ENCODE peak calls at places on chromosomes 2 and 18, in five cellular contexts. Z is cardiac fibroblast, Q is Calu3, S is tibial artery, T is GM06990. U is an unnamed sample.

GRCh38 chr18:49590608-49591007 is 28.8 kb downstream of the LIPG start:
- DNase-seq in Z (no peak), Q (no peak), S (no peak), T (no peak), U (no peak)

GRCh38 chr18:58337688-58338087 is 291.2 kb downstream of the ALPK2 start:
- DNase-seq in Z (no peak), Q (no peak), S (no peak), T (no peak), U (no peak)

GRCh38 chr2:15426606-15427005 is 134.5 kb downstream of the NBAS start:
- DNase-seq in Z (no peak), Q (no peak), S (no peak), T (no peak), U (no peak)

GRCh38 chr2:169082995-169083394 is 13.6 kb downstream of the DHRS9 start:
- DNase-seq in Z (no peak), Q (no peak), S (no peak), T (no peak), U (peak; percentile 25)

GRCh38 chr2:98412751-98413445 is 31.8 kb upstream of the INPP4A start:
- DNase-seq in Z (peak; percentile 73), Q (peak; percentile 61), S (no peak), T (no peak), U (peak; percentile 60)

GRCh38 chr2:235675678-235676535 is 182.1 kb downstream of the AGAP1 start:
- DNase-seq in Z (peak; percentile 65), Q (peak; percentile 7), S (no peak), T (no peak), U (no peak)

GRCh38 chr2:236008857-236009256 is 159.3 kb downstream of the GBX2 start:
- DNase-seq in Z (no peak), Q (no peak), S (no peak), T (no peak), U (no peak)

GRCh38 chr18:36527025-36527424 is 229.5 kb downstream of the FHOD3 start:
- DNase-seq in Z (no peak), Q (no peak), S (no peak), T (no peak), U (no peak)

GRCh38 chr2:129812071-129812470 is 167.4 kb upstream of the RAB6C start:
- DNase-seq in Z (no peak), Q (peak; percentile 9), S (no peak), T (peak; percentile 47), U (peak; percentile 34)

GRCh38 chr18:75005622-75006021 is 203.3 kb downstream of the PTGR3 start:
- DNase-seq in Z (peak; percentile 48), Q (no peak), S (no peak), T (no peak), U (no peak)

GRCh38 chr2:205865794-205866490 is 183.6 kb downstream of the NRP2 start:
- DNase-seq in Z (no peak), Q (no peak), S (no peak), T (no peak), U (no peak)

GRCh38 chr18:26271917-26272549 is 45.8 kb downstream of the TAF4B start:
- DNase-seq in Z (no peak), Q (no peak), S (no peak), T (no peak), U (no peak)

GRCh38 chr2:67694464-67694863 is 297.3 kb downstream of the ETAA1 start:
- DNase-seq in Z (no peak), Q (peak; percentile 11), S (no peak), T (no peak), U (no peak)

GRCh38 chr2:9613291-9613690 is 17.5 kb downstream of the YWHAQ start:
- DNase-seq in Z (peak; percentile 79), Q (no peak), S (no peak), T (no peak), U (no peak)

GRCh38 chr2:161158882-161159281 is 1.3 kb upstream of the TANK start:
- DNase-seq in Z (no peak), Q (no peak), S (no peak), T (no peak), U (no peak)

GRCh38 chr2:109670556-109671411 is 56.6 kb downstream of the SOWAHC start:
- DNase-seq in Z (no peak), Q (no peak), S (peak; percentile 41), T (no peak), U (no peak)

GRCh38 chr2:37809525-37809924 is 115.6 kb upstream of the RMDN2 start:
- DNase-seq in Z (peak; percentile 79), Q (peak; percentile 38), S (peak; percentile 72), T (no peak), U (no peak)

GRCh38 chr2:70111752-70112591 is 24.7 kb downstream of the PCBP1 start:
- DNase-seq in Z (peak; percentile 73), Q (no peak), S (peak; percentile 29), T (no peak), U (no peak)

GRCh38 chr2:76572981-76573380 is 862.3 kb upstream of the GCFC2 start:
- DNase-seq in Z (no peak), Q (no peak), S (no peak), T (no peak), U (no peak)

GRCh38 chr2:223054193-223054781 is 2.3 kb downstream of the KCNE4 start:
- DNase-seq in Z (peak; percentile 74), Q (no peak), S (peak; percentile 92), T (no peak), U (no peak)

GRCh38 chr2:80525152-80525551 is 220.6 kb upstream of the LRRTM1 start:
- DNase-seq in Z (no peak), Q (no peak), S (no peak), T (peak; percentile 30), U (peak; percentile 27)

GRCh38 chr2:204763974-204764703 is 218.9 kb downstream of the PARD3B start:
- DNase-seq in Z (no peak), Q (no peak), S (no peak), T (no peak), U (no peak)

GRCh38 chr2:161228511-161229240 is 68.4 kb downstream of the TANK start:
- DNase-seq in Z (peak; percentile 86), Q (no peak), S (no peak), T (no peak), U (no peak)

GRCh38 chr2:150438654-150439053 is 48.8 kb downstream of the RND3 start:
- DNase-seq in Z (no peak), Q (no peak), S (no peak), T (no peak), U (no peak)

GRCh38 chr2:1686784-1687105 is 57.6 kb downstream of the PXDN start:
- DNase-seq in Z (no peak), Q (no peak), S (no peak), T (no peak), U (no peak)

GRCh38 chr2:29010946-29011649 is 30.0 kb downstream of the TOGARAM2 start:
- DNase-seq in Z (peak; percentile 55), Q (no peak), S (no peak), T (no peak), U (no peak)

GRCh38 chr2:3445891-3446290 is 66.4 kb downstream of the TRAPPC12 start:
- DNase-seq in Z (no peak), Q (no peak), S (no peak), T (no peak), U (no peak)

GRCh38 chr2:186455613-186456012 is 30.4 kb upstream of the ZC3H15 start:
- DNase-seq in Z (no peak), Q (no peak), S (no peak), T (no peak), U (no peak)

GRCh38 chr2:186456941-186457340 is 29.1 kb upstream of the ZC3H15 start:
- DNase-seq in Z (peak; percentile 84), Q (no peak), S (no peak), T (no peak), U (no peak)

GRCh38 chr2:186459009-186459408 is 27.1 kb upstream of the ZC3H15 start:
- DNase-seq in Z (peak; percentile 59), Q (no peak), S (no peak), T (no peak), U (no peak)

GRCh38 chr2:186457908-186458307 is 28.2 kb upstream of the ZC3H15 start:
- DNase-seq in Z (no peak), Q (no peak), S (no peak), T (no peak), U (no peak)

DNA sequence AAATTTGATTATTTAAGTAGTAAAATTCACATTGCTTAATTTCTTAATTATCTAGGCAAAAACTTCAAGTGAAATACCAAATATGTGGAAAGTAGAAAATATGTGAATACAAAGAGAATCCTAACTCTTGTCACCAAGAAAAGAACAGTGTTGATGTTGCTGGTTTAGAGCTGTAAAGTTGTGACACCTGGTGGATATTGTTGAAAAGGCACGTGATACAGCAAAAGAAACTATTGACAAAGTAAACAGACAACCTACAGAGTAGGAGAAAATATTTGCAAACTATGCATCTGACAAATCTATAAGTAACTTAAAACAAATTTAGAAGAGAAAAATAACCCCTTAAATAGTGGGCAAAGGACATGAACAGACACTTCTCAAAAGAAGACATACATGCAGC is 25.6 kb upstream of the ZC3H15 start:
- DNase-seq in Z (peak; percentile 46), Q (peak; percentile 9), S (no peak), T (no peak), U (no peak)
- TF ChIP-seq CTCF in Z (peak; percentile 34), Q (peak; percentile 22), S (no peak), T (peak; percentile 49), U (peak; percentile 56)

DNA sequence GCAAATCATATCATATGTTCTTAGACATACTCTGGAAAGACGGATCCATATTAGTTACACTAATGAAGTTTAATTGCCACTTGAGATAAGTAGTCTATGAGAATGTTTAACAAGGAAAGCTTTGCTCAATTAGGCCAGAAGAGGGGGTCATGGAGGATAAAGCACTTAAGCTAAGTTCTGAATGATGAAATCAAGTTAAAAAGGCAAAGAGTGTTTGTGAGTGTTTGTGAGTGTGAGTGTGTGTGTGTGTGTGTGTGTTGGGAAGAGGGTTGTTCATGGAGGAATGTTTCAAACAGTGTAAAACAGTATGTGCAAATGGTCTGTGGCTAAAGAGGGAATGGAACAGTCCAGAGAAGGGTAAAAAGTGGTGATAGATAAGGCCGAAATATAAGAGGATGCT is 360.9 kb downstream of the ERBB4 start:
- DNase-seq in Z (peak; percentile 15), Q (no peak), S (no peak), T (no peak), U (no peak)
- TF ChIP-seq CTCF in Z (no peak), Q (peak; percentile 14), S (no peak), T (peak; percentile 3), U (no peak)

GRCh38 chr2:172770887-172771286 is 35.2 kb downstream of the RAPGEF4 start:
- DNase-seq in Z (no peak), Q (no peak), S (no peak), T (no peak), U (no peak)
- TF ChIP-seq CTCF in Z (no peak), Q (no peak), S (no peak), T (no peak), U (no peak)

DNA sequence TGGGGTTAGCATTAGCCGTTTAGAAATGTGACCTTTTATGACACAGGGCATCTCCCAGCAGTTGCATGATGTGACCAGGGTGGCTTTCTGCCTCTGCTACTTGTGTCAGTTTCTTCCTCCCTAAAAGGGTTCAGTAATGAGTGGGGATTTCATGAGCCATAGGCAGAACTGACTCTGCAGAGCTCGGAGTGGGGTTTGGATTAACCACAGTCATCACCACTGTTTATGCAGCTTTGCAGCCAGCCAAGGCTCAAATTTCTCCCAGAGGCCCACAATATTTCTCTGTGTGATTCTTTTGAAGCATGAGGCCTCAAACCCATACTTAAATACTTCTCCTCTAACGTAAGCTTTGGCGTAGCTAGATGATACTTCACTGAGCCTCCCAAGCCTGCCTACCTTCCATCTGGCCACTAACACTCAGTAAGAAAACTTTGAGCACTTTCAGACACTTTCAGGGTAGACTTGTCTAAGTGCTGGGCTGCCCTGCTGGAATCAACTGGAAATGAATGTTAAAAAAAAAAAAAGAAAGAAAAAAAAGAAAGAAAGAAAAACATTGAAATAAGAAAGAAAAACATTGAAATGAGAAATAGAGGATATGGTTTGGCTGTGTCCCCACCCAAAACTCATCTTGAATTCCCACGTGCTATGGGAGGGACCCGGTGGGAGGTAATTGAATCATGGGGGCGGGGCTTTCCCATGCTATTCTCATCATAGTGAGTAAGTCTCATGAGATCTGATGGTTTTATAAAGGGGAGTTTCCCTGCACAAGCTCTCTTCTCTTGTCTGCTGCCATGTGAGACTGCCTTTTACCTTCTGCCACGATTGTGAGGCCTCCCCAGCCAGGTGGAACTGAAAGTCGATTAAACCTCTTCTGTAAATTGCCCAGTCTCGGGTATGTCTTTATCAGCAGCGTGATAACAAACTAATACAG is 11.5 kb upstream of the LAPTM4A start:
- DNase-seq in Z (peak; percentile 86), Q (no peak), S (peak; percentile 86), T (no peak), U (no peak)
- TF ChIP-seq CTCF in Z (no peak), Q (no peak), S (no peak), T (no peak), U (no peak)

U was measured in GM13977.